ENCODE peak calls at places on chromosome 9, in nine cellular contexts. U is activated CD8-positive, alpha-beta T cell treated with anti-CD3 and anti-CD28 coated beads for 36 hours; R is amniotic stem cell; Z is NK-92 treated with Interleukin-12 subunit alpha and Interleukin-12 subunit beta, amount 100 ng/mL, for 24 hours; T is GM12865; M is G401; Q is naive thymus-derived CD4-positive, alpha-beta T cell; F is GM04504; H is glomerular endothelial cell. A is an unnamed sample.

GRCh38 chr9:121133104-121133816 is 58.5 kb downstream of the CNTRL start:
- DNase-seq in U (peak; percentile 83), R (no peak), Z (no peak), T (peak; percentile 22), M (no peak), Q (peak; percentile 88), F (no peak), H (no peak), A (no peak)

GRCh38 chr9:134492281-134492691 is 149.3 kb upstream of the COL5A1 start:
- DNase-seq in U (no peak), R (peak; percentile 87), Z (no peak), T (no peak), M (no peak), Q (no peak), F (peak; percentile 90), H (no peak), A (peak; percentile 87)

GRCh38 chr9:12698293-12698692 is 5.1 kb downstream of the TYRP1 start:
- DNase-seq in U (no peak), R (no peak), Z (no peak), T (no peak), M (no peak), Q (no peak), F (no peak), H (no peak), A (no peak)

GRCh38 chr9:132726561-132727150 is 56.4 kb downstream of the GTF3C4 start:
- DNase-seq in U (no peak), R (no peak), Z (no peak), T (no peak), M (no peak), Q (no peak), F (no peak), H (no peak), A (no peak)

GRCh38 chr9:111828193-111828592 is 33.5 kb upstream of the SHOC1 start:
- DNase-seq in U (no peak), R (no peak), Z (no peak), T (peak; percentile 40), M (no peak), Q (peak; percentile 6), F (no peak), H (no peak), A (no peak)

GRCh38 chr9:112751059-112751795 is 667 bp downstream of the SNX30 start:
- DNase-seq in U (peak; percentile 73), R (no peak), Z (peak; percentile 65), T (peak; percentile 68), M (peak; percentile 74), Q (peak; percentile 25), F (no peak), H (no peak), A (peak; percentile 56)

GRCh38 chr9:119836036-119836435 is 466.8 kb upstream of the BRINP1 start:
- DNase-seq in U (no peak), R (no peak), Z (no peak), T (no peak), M (no peak), Q (no peak), F (no peak), H (no peak), A (no peak)

GRCh38 chr9:73179594-73179993 is 27.9 kb downstream of the ANXA1 start:
- DNase-seq in U (no peak), R (no peak), Z (no peak), T (no peak), M (no peak), Q (no peak), F (no peak), H (no peak), A (no peak)

GRCh38 chr9:87267701-87268100 is 230.0 kb upstream of the DAPK1 start:
- DNase-seq in U (no peak), R (no peak), Z (no peak), T (no peak), M (no peak), Q (no peak), F (no peak), H (no peak), A (no peak)

GRCh38 chr9:124721109-124721850 is 49.8 kb downstream of the NR6A1 start:
- DNase-seq in U (no peak), R (no peak), Z (no peak), T (no peak), M (no peak), Q (no peak), F (no peak), H (no peak), A (no peak)

GRCh38 chr9:70602364-70603019 is 188.0 kb upstream of the KLF9 start:
- DNase-seq in U (peak; percentile 61), R (peak; percentile 79), Z (no peak), T (peak; percentile 65), M (peak; percentile 96), Q (peak; percentile 62), F (peak; percentile 68), H (no peak), A (peak; percentile 76)

GRCh38 chr9:137479315-137479861 is 20.3 kb upstream of the NSMF start:
- DNase-seq in U (no peak), R (no peak), Z (no peak), T (no peak), M (peak; percentile 94), Q (no peak), F (no peak), H (no peak), A (no peak)

GRCh38 chr9:125444956-125445506 is 183.4 kb downstream of the GAPVD1 start:
- DNase-seq in U (no peak), R (no peak), Z (no peak), T (no peak), M (no peak), Q (no peak), F (no peak), H (no peak), A (no peak)

GRCh38 chr9:69036319-69036718 is 767 bp downstream of the FXN start:
- DNase-seq in U (peak; percentile 43), R (no peak), Z (no peak), T (peak; percentile 45), M (peak; percentile 31), Q (no peak), F (no peak), H (no peak), A (no peak)

GRCh38 chr9:36929350-36929675 is 104.8 kb downstream of the PAX5 start:
- DNase-seq in U (no peak), R (no peak), Z (no peak), T (no peak), M (no peak), Q (no peak), F (no peak), H (no peak), A (no peak)

GRCh38 chr9:4177970-4178758 is 121.7 kb downstream of the GLIS3 start:
- DNase-seq in U (no peak), R (no peak), Z (no peak), T (no peak), M (no peak), Q (no peak), F (no peak), H (no peak), A (no peak)

GRCh38 chr9:130442746-130443455 is 1.9 kb upstream of the ASS1 start:
- DNase-seq in U (no peak), R (no peak), Z (no peak), T (no peak), M (no peak), Q (no peak), F (no peak), H (no peak), A (no peak)

GRCh38 chr9:69744688-69745380 is 15.0 kb downstream of the PTAR1 start:
- DNase-seq in U (no peak), R (no peak), Z (no peak), T (no peak), M (no peak), Q (no peak), F (no peak), H (no peak), A (no peak)

GRCh38 chr9:110370316-110370715 is 32.7 kb upstream of the TXNDC8 start:
- DNase-seq in U (no peak), R (no peak), Z (no peak), T (no peak), M (no peak), Q (no peak), F (peak; percentile 30), H (no peak), A (no peak)